ENCODE peak calls at places on chromosomes 7 and 10, in five cellular contexts. I is NCI-H1105; W is stimulated activated CD8-positive, alpha-beta memory T cell treated with anti-CD3 and anti-CD28 coated beads, Interleukin-4, amount 100 ng/mL, for 4 hours; L is activated T-cell treated with anti-CD3 and anti-CD28 coated beads for 24 hours; Q is HT1080. C is an unnamed sample.

GRCh38 chr10:89062861-89063260 is 72.3 kb downstream of the FAS start:
- DNase-seq in L (no peak), Q (no peak), W (no peak), I (no peak), C (no peak)

GRCh38 chr10:18290651-18291313 is 150.6 kb downstream of the CACNB2 start:
- DNase-seq in L (no peak), I (peak), W (no peak), Q (no peak), C (no peak)

GRCh38 chr7:2417981-2418481 is 14.6 kb downstream of the CHST12 start:
- DNase-seq in W (peak), Q (no peak), I (no peak), L (no peak), C (no peak)

GRCh38 chr10:42960491-42961155 is 116.2 kb upstream of the RET start:
- DNase-seq in I (no peak), Q (peak), W (no peak), L (no peak), C (peak)

GRCh38 chr10:75401569-75402485 is at the start of gene ZNF503:
- DNase-seq in I (peak), Q (peak), L (peak), W (no peak), C (peak)

GRCh38 chr7:2471022-2471329 is 5.2 kb downstream of the GRIFIN start:
- DNase-seq in W (no peak), I (no peak), Q (peak), L (no peak), C (peak)

GRCh38 chr7:129606801-129607200 is 4.7 kb upstream of the NRF1 start:
- DNase-seq in L (no peak), Q (no peak), I (no peak), W (no peak), C (no peak)

GRCh38 chr7:12584940-12585339 is 14.4 kb downstream of the SCIN start:
- DNase-seq in W (no peak), I (no peak), Q (peak), L (no peak), C (no peak)

GRCh38 chr7:101947899-101948298 is 130.5 kb downstream of the CUX1 start:
- DNase-seq in L (no peak), W (no peak), I (peak), Q (no peak), C (no peak)

GRCh38 chr7:77887567-77887966 is 89.0 kb downstream of the PHTF2 start:
- DNase-seq in I (no peak), W (no peak), L (no peak), Q (peak), C (peak)

GRCh38 chr7:87354749-87355148 is 9.3 kb downstream of the CROT start:
- DNase-seq in Q (no peak), W (no peak), I (no peak), L (no peak), C (peak)

GRCh38 chr7:91556239-91556638 is 292.0 kb downstream of the FZD1 start:
- DNase-seq in Q (no peak), I (no peak), L (no peak), W (no peak), C (no peak)

GRCh38 chr7:77563275-77563674 is 26.2 kb downstream of the PTPN12 start:
- DNase-seq in Q (no peak), W (no peak), I (no peak), L (no peak), C (no peak)

GRCh38 chr7:105473163-105473562 is 48.9 kb downstream of the PUS7 start:
- DNase-seq in I (no peak), W (no peak), Q (peak), L (no peak), C (peak)

GRCh38 chr10:56288403-56288802 is 72.7 kb downstream of the ZWINT start:
- DNase-seq in I (no peak), W (no peak), Q (no peak), L (no peak), C (no peak)

GRCh38 chr7:29989257-29989995 is at the start of gene SCRN1:
- DNase-seq in L (no peak), I (peak), W (no peak), Q (peak), C (no peak)

GRCh38 chr10:47261121-47261520 is 38.9 kb upstream of the GDF10 start:
- DNase-seq in W (no peak), Q (no peak), I (no peak), L (peak), C (no peak)

GRCh38 chr7:98387136-98387535 is 13.8 kb downstream of the BAIAP2L1 start:
- DNase-seq in Q (no peak), L (no peak), I (no peak), W (no peak), C (no peak)

GRCh38 chr10:17645591-17646345 is 1.8 kb downstream of the STAM start:
- DNase-seq in I (no peak), W (no peak), Q (peak), L (no peak), C (peak)

GRCh38 chr7:96284838-96285237 is 37.1 kb downstream of the SLC25A13 start:
- DNase-seq in W (no peak), Q (no peak), L (no peak), I (no peak), C (no peak)

GRCh38 chr7:727806-728460 is 852 bp upstream of the PRKAR1B start:
- DNase-seq in Q (no peak), L (no peak), W (no peak), I (no peak), C (peak)

GRCh38 chr7:80676404-80676803 is 38.0 kb downstream of the CD36 start:
- DNase-seq in I (no peak), L (no peak), W (no peak), Q (no peak), C (no peak)

GRCh38 chr10:36469585-36469984 is 655.8 kb upstream of the ANKRD30A start:
- DNase-seq in Q (peak), I (no peak), L (no peak), W (no peak), C (no peak)

GRCh38 chr7:31051598-31052503 is at the start of gene ADCYAP1R1:
- DNase-seq in W (no peak), L (no peak), Q (no peak), I (no peak), C (no peak)

GRCh38 chr7:916291-916941 is 38.1 kb downstream of the ADAP1 start:
- DNase-seq in I (peak), L (no peak), Q (no peak), W (no peak), C (no peak)

GRCh38 chr7:138663741-138664710 is 37.1 kb downstream of the SVOPL start:
- DNase-seq in I (peak), L (no peak), Q (no peak), W (no peak), C (no peak)

GRCh38 chr7:12570148-12570528 is 382 bp upstream of the SCIN start:
- DNase-seq in I (peak), Q (no peak), L (no peak), W (no peak), C (no peak)

GRCh38 chr7:13830604-13830915 is 158.9 kb downstream of the ETV1 start:
- DNase-seq in Q (no peak), L (no peak), W (no peak), I (peak), C (no peak)

GRCh38 chr10:133203652-133204195 is 26.3 kb upstream of the UTF1 start:
- DNase-seq in W (no peak), L (no peak), I (no peak), Q (no peak), C (no peak)

GRCh38 chr10:96984512-96985225 is 152.6 kb downstream of the LCOR start:
- DNase-seq in W (no peak), L (no peak), Q (no peak), I (no peak), C (no peak)

GRCh38 chr7:131305152-131305551 is 22.5 kb upstream of the MKLN1 start:
- DNase-seq in I (no peak), Q (no peak), L (no peak), W (no peak), C (no peak)

GRCh38 chr10:43867667-43868361 is 219.1 kb upstream of the ZNF32 start:
- DNase-seq in L (no peak), I (no peak), W (no peak), Q (peak), C (peak)

C was measured in RKO.